ENCODE peak calls at places on chromosomes 1 and 21, in nine cellular contexts. J, F, H, Y, W, V, G, X and M are unnamed samples.

GRCh38 chr1:105437847-105438246 is 1618.6 kb upstream of the PRMT6 start:
- DNase-seq in W (no peak), X (no peak), G (no peak), F (no peak), J (no peak), H (no peak), Y (no peak), V (peak), M (no peak)

GRCh38 chr1:217244946-217245345 is 385.9 kb downstream of the GPATCH2 start:
- DNase-seq in F (peak), V (no peak), W (no peak), G (no peak), X (no peak), J (no peak), Y (no peak), H (no peak), M (no peak)

GRCh38 chr1:43799656-43800629 is 92.6 kb downstream of the ST3GAL3 start:
- DNase-seq in G (no peak), V (no peak), W (no peak), H (no peak), F (peak), J (no peak), Y (no peak), X (no peak), M (no peak)

GRCh38 chr1:116806245-116806644 is 52.0 kb downstream of the CD2 start:
- DNase-seq in H (no peak), X (no peak), G (no peak), V (no peak), W (no peak), J (peak), Y (no peak), F (no peak), M (no peak)

GRCh38 chr1:180231506-180232420 is 1.7 kb downstream of the LHX4 start:
- DNase-seq in F (peak), V (no peak), W (no peak), G (no peak), X (no peak), Y (no peak), J (no peak), H (no peak), M (no peak)

GRCh38 chr21:25910809-25911208 is 176.0 kb downstream of the GABPA start:
- DNase-seq in V (no peak), W (no peak), X (no peak), Y (no peak), F (no peak), H (no peak), J (no peak), G (no peak), M (no peak)

GRCh38 chr1:89806612-89807011 is 14.2 kb upstream of the LRRC8D start:
- DNase-seq in F (no peak), W (no peak), J (no peak), Y (no peak), G (no peak), V (no peak), X (no peak), H (no peak), M (no peak)

GRCh38 chr1:10979483-10979920 is 33.0 kb upstream of the TARDBP start:
- DNase-seq in Y (no peak), V (no peak), X (peak), H (no peak), J (no peak), G (peak), F (no peak), W (no peak), M (peak)

GRCh38 chr1:201506092-201506491 is 831 bp downstream of the CSRP1 start:
- DNase-seq in G (no peak), Y (no peak), H (no peak), F (no peak), X (no peak), V (no peak), J (no peak), W (no peak), M (no peak)

GRCh38 chr1:34406377-34406776 is 229.7 kb downstream of the C1orf94 start:
- DNase-seq in V (no peak), Y (no peak), W (no peak), X (no peak), F (no peak), H (no peak), J (no peak), G (no peak), M (no peak)

GRCh38 chr21:29238967-29239289 is 59.8 kb upstream of the BACH1 start:
- DNase-seq in F (peak), Y (no peak), X (no peak), V (no peak), W (no peak), J (no peak), G (no peak), H (no peak), M (no peak)

GRCh38 chr1:184828369-184828717 is 73.7 kb upstream of the EDEM3 start:
- DNase-seq in X (no peak), Y (no peak), H (no peak), G (no peak), F (no peak), J (no peak), W (no peak), V (no peak), M (no peak)
- H3K27ac ChIP-seq in X (peak), Y (peak), H (no peak), G (no peak), F (no peak), J (no peak), W (peak), V (no peak), M (no peak)

DNA sequence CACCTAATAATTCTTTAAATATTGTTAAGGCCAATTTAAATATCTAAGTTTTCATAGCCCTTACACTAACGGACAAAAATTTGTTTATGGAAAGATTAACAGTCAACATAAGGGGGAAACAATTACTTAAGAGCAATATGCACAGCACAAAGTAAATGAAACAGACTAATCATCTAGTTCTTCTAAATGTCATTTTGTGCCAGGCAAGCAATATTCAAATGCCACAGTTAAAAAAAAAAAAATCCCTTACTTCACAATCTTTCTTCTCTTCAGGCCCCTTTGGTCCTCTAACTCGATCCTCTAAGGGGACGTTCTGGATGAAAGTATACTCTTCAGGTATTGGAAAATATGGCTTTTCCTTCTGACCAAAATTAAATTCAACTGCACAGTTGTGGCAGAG is 6.6 kb downstream of the HNRNPU start:
- DNase-seq in X (no peak), W (no peak), G (no peak), Y (no peak), J (no peak), H (no peak), F (no peak), V (no peak), M (no peak)
- H3K27ac ChIP-seq in X (no peak), W (no peak), G (no peak), Y (peak), J (no peak), H (no peak), F (no peak), V (no peak), M (no peak)

GRCh38 chr21:36602735-36603134 is 96.2 kb upstream of the SIM2 start:
- DNase-seq in H (no peak), G (no peak), J (no peak), Y (no peak), W (peak), X (no peak), V (no peak), F (no peak), M (no peak)

GRCh38 chr21:36608251-36608650 is 90.7 kb upstream of the SIM2 start:
- DNase-seq in Y (no peak), V (no peak), W (no peak), G (no peak), X (no peak), J (no peak), F (no peak), H (no peak), M (no peak)

GRCh38 chr21:36606983-36607325 is 92.0 kb upstream of the SIM2 start:
- DNase-seq in W (no peak), Y (no peak), F (no peak), H (no peak), V (no peak), X (no peak), J (no peak), G (no peak), M (no peak)

GRCh38 chr21:36606292-36606982 is 92.5 kb upstream of the SIM2 start:
- DNase-seq in V (no peak), W (no peak), X (no peak), Y (no peak), F (no peak), G (no peak), J (no peak), H (no peak), M (no peak)

DNA sequence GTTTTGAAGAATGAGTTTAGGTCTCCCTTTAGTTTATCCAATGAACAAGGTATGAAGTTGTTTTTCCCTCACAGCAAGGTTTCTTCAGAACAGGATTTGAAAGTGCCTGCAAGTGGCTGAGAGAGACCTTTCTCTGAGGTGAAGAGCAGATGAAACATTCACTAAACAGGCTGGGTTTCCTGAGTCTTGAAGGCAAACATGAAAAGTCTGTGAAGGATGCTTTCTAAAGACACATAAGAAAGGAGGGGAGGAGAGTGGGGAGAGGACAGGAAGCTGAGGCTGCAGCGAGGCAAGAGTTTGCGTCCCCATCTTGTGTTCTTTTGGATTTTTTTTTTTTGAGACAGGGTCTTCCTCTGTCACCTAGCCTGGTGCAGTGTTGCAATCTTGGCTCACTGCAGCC is 95.7 kb upstream of the SIM2 start:
- DNase-seq in Y (no peak), W (no peak), G (no peak), J (no peak), V (no peak), F (no peak), H (no peak), X (no peak), M (no peak)
- H3K27ac ChIP-seq in Y (no peak), W (no peak), G (no peak), J (no peak), V (no peak), F (no peak), H (no peak), X (no peak), M (no peak)

DNA sequence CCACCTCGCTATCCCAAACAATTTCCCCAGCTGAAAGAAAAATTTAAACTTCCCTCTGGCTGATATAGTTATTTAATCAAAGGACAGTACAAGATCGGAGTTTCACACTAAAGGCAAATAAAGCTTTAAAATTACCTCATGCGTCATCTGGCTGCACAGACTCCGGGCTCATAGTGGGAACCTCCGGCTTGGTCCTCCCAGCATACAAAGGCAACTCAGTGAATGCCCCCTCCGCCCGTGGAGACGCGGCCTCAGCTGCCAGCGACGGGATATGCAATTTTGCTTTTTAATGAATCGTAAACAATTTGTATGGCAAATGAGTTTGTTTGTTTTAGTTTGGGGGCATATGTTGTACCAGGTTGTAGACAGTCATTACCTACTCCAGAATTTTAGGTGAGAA is 214.6 kb upstream of the NFIA start:
- DNase-seq in X (no peak), G (no peak), V (no peak), F (no peak), W (no peak), Y (no peak), H (no peak), J (no peak), M (no peak)
- H3K27ac ChIP-seq in X (peak), G (no peak), V (no peak), F (no peak), W (no peak), Y (no peak), H (no peak), J (no peak), M (no peak)

DNA sequence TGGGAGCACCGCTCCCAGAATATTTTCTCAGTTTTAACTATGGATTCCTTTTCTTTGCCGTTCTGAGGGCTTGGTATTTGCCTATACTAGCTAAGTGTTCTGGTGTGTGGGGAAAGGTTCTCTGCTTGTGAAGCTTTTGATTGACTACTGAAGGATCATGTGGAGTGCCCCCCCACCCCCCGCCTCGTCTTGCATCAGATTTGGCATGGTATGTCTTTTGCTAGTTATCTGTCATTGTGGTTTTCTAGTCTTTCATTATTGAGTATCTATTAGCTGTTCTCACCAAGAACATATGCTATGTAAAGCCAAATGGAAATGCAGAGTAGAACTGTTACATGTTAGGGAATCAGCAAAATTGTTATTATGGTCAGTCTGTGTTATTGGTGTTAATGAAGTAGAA is 58.3 kb downstream of the MACF1 start:
- DNase-seq in J (no peak), H (no peak), V (no peak), F (no peak), G (no peak), W (no peak), Y (no peak), X (no peak), M (no peak)
- H3K27ac ChIP-seq in J (no peak), H (no peak), V (no peak), F (no peak), G (no peak), W (no peak), Y (peak), X (no peak), M (no peak)

GRCh38 chr1:223712856-223713494 is 636 bp downstream of the CAPN2 start:
- DNase-seq in X (peak), F (no peak), J (peak), V (peak), H (peak), W (no peak), Y (no peak), G (no peak), M (no peak)
- H3K27ac ChIP-seq in X (peak), F (peak), J (peak), V (peak), H (peak), W (peak), Y (peak), G (peak), M (peak)